ENCODE peak calls at places on chromosomes 3 and 15, in four cellular contexts. O, A, Q and G are unnamed samples.

GRCh38 chr3:127264292-127264691 is 23.6 kb downstream of the PRR20G start:
- DNase-seq in O (no peak), A (peak; percentile 12), Q (peak; percentile 60), G (no peak)

GRCh38 chr3:157129782-157130137 is 30.2 kb downstream of the CCNL1 start:
- DNase-seq in O (no peak), A (no peak), Q (no peak), G (no peak)

GRCh38 chr3:179682681-179683080 is 29.8 kb downstream of the USP13 start:
- DNase-seq in O (no peak), A (no peak), Q (no peak), G (no peak)

GRCh38 chr3:78846688-78847087 is 921.1 kb downstream of the ROBO1 start:
- DNase-seq in O (no peak), A (peak; percentile 89), Q (peak; percentile 67), G (no peak)

GRCh38 chr3:100213891-100214573 is 46.8 kb upstream of the TBC1D23 start:
- DNase-seq in O (no peak), A (peak; percentile 32), Q (peak; percentile 65), G (no peak)

GRCh38 chr3:171781711-171782127 is 28.6 kb downstream of the PLD1 start:
- DNase-seq in O (no peak), A (peak; percentile 94), Q (peak; percentile 49), G (no peak)

GRCh38 chr3:193910886-193911738 is 224.8 kb upstream of the HES1 start:
- DNase-seq in O (no peak), A (no peak), Q (no peak), G (peak; percentile 80)

GRCh38 chr15:58549013-58549779 is 117.4 kb downstream of the LIPC start:
- DNase-seq in O (peak; percentile 86), A (peak; percentile 74), Q (no peak), G (no peak)

GRCh38 chr3:11136871-11137626 is 17.2 kb upstream of the HRH1 start:
- DNase-seq in O (peak; percentile 98), A (peak; percentile 100), Q (peak; percentile 100), G (peak; percentile 61)

GRCh38 chr15:61410656-61411055 is 181.6 kb upstream of the RORA start:
- DNase-seq in O (no peak), A (peak; percentile 2), Q (no peak), G (no peak)

GRCh38 chr3:128006471-128007424 is 45.5 kb upstream of the SEC61A1 start:
- DNase-seq in O (no peak), A (no peak), Q (peak; percentile 47), G (no peak)

GRCh38 chr3:31433679-31433992 is 99.1 kb upstream of the STT3B start:
- DNase-seq in O (no peak), A (no peak), Q (no peak), G (no peak)

GRCh38 chr3:66378256-66378655 is 122.6 kb downstream of the LRIG1 start:
- DNase-seq in O (no peak), A (peak; percentile 26), Q (peak; percentile 41), G (peak; percentile 77)

GRCh38 chr3:56851966-56852884 is 50.5 kb upstream of the ARHGEF3 start:
- DNase-seq in O (peak; percentile 89), A (no peak), Q (no peak), G (no peak)

GRCh38 chr3:81446806-81447205 is 314.6 kb downstream of the GBE1 start:
- DNase-seq in O (no peak), A (no peak), Q (peak; percentile 44), G (no peak)

GRCh38 chr15:22839046-22839705 is 710 bp downstream of the NIPA2 start:
- DNase-seq in O (no peak), A (no peak), Q (peak; percentile 48), G (peak; percentile 86)

GRCh38 chr15:38042707-38043445 is 108.4 kb downstream of the TMCO5A start:
- DNase-seq in O (no peak), A (no peak), Q (no peak), G (no peak)

GRCh38 chr3:143366672-143367071 is 247.1 kb downstream of the CHST2 start:
- DNase-seq in O (no peak), A (no peak), Q (no peak), G (no peak)

GRCh38 chr3:8223766-8224165 is 277.9 kb upstream of the LMCD1 start:
- DNase-seq in O (no peak), A (no peak), Q (peak; percentile 38), G (no peak)

GRCh38 chr3:129777806-129778205 is 115.7 kb downstream of the TMCC1 start:
- DNase-seq in O (no peak), A (no peak), Q (no peak), G (no peak)

GRCh38 chr3:5344707-5345106 is 157.2 kb downstream of the EDEM1 start:
- DNase-seq in O (no peak), A (no peak), Q (no peak), G (no peak)

GRCh38 chr3:4426782-4427344 is 40.2 kb downstream of the SUMF1 start:
- DNase-seq in O (no peak), A (peak; percentile 91), Q (peak; percentile 93), G (no peak)

GRCh38 chr3:47716656-47717055 is 65.0 kb downstream of the SMARCC1 start:
- DNase-seq in O (no peak), A (no peak), Q (no peak), G (no peak)

GRCh38 chr15:91067026-91067425 is 33.0 kb upstream of the SV2B start:
- DNase-seq in O (no peak), A (peak; percentile 10), Q (peak; percentile 31), G (no peak)

GRCh38 chr3:163939926-163940325 is 1138.4 kb downstream of the SI start:
- DNase-seq in O (no peak), A (no peak), Q (no peak), G (no peak)

GRCh38 chr3:72375237-72376154 is 472.7 kb downstream of the SHQ1 start:
- DNase-seq in O (no peak), A (no peak), Q (no peak), G (no peak)

GRCh38 chr3:190424478-190425439 is 24.9 kb downstream of the TMEM207 start:
- DNase-seq in O (peak; percentile 66), A (peak; percentile 76), Q (peak; percentile 77), G (peak; percentile 78)

GRCh38 chr15:45521596-45522167 is 873 bp downstream of the SLC30A4 start:
- DNase-seq in O (no peak), A (no peak), Q (peak; percentile 24), G (no peak)

GRCh38 chr15:66941791-66942190 is 123.6 kb upstream of the SMAD3 start:
- DNase-seq in O (no peak), A (no peak), Q (no peak), G (no peak)

GRCh38 chr15:66941231-66941711 is 124.1 kb upstream of the SMAD3 start:
- DNase-seq in O (no peak), A (no peak), Q (peak; percentile 37), G (no peak)

GRCh38 chr15:66944121-66944520 is 121.3 kb upstream of the SMAD3 start:
- DNase-seq in O (no peak), A (no peak), Q (no peak), G (no peak)

GRCh38 chr15:66943456-66944095 is 121.8 kb upstream of the SMAD3 start:
- DNase-seq in O (peak; percentile 53), A (no peak), Q (no peak), G (peak; percentile 89)

DNA sequence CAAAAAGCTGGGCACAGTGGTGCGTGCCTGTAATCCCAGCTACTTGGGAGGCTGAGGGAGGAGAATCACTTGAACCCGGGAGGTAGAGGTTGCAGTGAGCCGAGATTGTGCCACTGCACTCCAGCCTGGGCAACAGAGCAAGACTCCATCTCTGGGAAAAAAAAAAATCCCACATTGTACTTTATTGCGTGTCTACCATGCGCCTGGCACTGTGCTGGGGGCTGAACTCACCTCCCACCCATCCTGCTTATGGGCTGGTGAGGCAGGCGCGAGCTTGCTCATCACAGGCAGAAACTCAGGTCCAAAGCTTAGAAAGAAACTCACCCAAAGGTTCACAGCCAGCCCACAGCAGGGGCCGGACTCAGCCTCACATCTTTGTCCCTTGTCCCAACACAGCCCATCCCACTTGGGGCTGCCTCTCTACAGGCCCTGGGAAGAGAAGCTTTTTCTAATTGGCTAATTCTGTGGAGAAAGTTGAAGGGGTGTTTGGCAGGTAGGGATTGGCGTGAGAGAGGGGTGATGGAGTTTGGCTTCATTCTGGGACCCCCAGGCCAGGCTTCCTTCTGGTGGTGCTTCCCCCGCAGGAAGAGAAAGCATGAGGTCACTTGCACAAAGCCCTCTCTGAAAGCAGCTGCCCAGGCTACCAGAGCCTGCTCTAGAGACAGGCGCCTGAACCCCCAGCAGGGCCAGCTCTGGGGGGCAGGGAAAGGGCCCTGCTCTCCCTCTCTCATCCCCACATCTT is 122.6 kb upstream of the SMAD3 start:
- DNase-seq in O (no peak), A (no peak), Q (no peak), G (no peak)
- H2AFZ ChIP-seq in O (no peak overlapping the region), A (no peak overlapping the region), Q (no peak overlapping the region), G (no peak overlapping the region)

DNA sequence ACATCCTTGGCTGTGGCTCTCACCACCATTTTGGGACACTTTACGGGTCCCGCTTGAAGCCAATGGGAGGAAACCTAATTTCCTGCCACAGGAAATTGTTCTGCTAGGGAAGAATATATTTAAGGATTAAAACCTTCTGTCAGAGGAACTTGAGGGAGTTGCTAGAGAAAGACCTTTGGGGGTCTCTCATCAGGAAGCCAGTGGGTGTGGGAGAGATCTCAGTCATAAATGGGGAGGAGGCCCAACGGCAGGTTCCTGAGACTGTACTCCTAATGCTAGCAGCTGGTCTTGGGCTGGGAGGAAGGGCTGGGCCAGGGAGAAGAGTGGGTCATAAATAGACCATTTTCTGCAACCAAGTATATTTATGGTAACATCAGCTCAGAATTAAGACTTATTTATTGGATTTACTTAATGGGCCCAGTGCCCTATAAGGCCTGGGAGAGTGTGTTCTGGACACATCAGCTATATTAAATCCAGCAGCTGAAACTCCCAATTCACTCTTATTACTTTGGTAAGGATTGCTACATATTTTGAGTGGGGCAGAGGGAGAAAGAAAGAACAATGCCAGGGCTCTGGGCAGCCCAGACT is 92.5 kb downstream of the SMAD3 start:
- DNase-seq in O (no peak), A (no peak), Q (no peak), G (no peak)
- H2AFZ ChIP-seq in O (no peak overlapping the region), A (no peak overlapping the region), Q (no peak overlapping the region), G (no peak overlapping the region)

GRCh38 chr3:23637339-23637738 is 168.4 kb upstream of the UBE2E1 start:
- DNase-seq in O (no peak), A (no peak), Q (no peak), G (no peak)

GRCh38 chr3:23644099-23644498 is 161.7 kb upstream of the UBE2E1 start:
- DNase-seq in O (no peak), A (no peak), Q (no peak), G (no peak)

GRCh38 chr3:23645533-23646196 is 160.1 kb upstream of the UBE2E1 start:
- DNase-seq in O (no peak), A (no peak), Q (no peak), G (no peak)

GRCh38 chr3:23644741-23645140 is 161.0 kb upstream of the UBE2E1 start:
- DNase-seq in O (no peak), A (no peak), Q (no peak), G (no peak)

DNA sequence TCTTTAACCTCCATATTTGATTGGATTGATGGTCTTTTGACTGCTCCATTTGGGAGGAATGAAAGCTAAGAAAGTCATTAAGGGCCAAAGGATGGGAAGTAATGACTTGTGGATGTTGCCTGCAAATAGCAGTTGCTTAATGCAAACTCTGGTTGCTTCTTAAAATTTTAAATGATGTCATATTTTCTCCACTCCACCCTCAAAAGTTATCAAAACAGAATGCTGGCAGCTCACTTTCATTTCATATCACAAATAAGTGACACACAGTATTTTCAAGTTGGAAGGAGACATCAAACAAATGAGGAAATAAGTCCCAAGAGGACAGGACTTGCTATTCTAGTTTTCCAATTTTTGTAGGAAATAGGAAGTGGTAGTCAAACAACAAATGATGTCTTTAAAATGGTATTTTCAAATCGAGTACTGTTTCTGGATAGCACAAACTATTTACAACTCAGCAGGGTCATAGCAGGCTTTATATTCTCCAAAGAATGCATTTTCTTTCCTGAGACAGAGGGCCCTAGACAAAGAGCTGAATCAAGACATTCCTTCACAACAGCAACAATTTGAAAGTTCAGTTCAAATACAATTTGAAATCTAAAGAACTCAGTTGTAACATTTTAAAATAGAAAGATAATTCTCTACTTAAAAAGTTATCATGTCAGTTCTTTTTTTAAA is 165.1 kb upstream of the UBE2E1 start:
- DNase-seq in O (no peak), A (peak; percentile 19), Q (peak; percentile 15), G (no peak)
- H2AFZ ChIP-seq in O (no peak overlapping the region), A (no peak overlapping the region), Q (peak overlapping the region; percentile 39), G (no peak overlapping the region)

GRCh38 chr3:59510576-59510975 is 460.8 kb upstream of the CFAP20DC start:
- DNase-seq in O (no peak), A (no peak), Q (peak; percentile 13), G (no peak)
- H2AFZ ChIP-seq in O (no peak overlapping the region), A (no peak overlapping the region), Q (no peak overlapping the region), G (no peak overlapping the region)